ENCODE peak calls at places on chromosomes 4 and X, in nine cellular contexts. W is IMR-90, U is K562, T is fibroblast of lung, H is GM23248, B is PC-3, C is DND-41, L is mesendoderm, N is neuronal stem cell. F is an unnamed sample.

GRCh38 chr4:82515705-82516104 is 46.1 kb downstream of the TMEM150C start:
- DNase-seq in W (peak; percentile 63), U (no peak), T (peak; percentile 94), H (peak; percentile 78), B (peak; percentile 43), C (no peak), L (no peak), N (no peak), F (peak; percentile 40)

GRCh38 chrX:145292208-145292607 is 44.9 kb downstream of the SPANXN1 start:
- DNase-seq in W (no peak), U (no peak), T (peak; percentile 0), H (no peak), B (peak; percentile 22), C (no peak), L (peak; percentile 0), N (no peak), F (no peak)

GRCh38 chr4:48554606-48555005 is 64.6 kb downstream of the ZAR1 start:
- DNase-seq in W (no peak), U (no peak), T (no peak), H (no peak), B (no peak), C (no peak), L (peak; percentile 90), N (no peak), F (no peak)

GRCh38 chrX:69361286-69361926 is 142.7 kb upstream of the NALF2 start:
- DNase-seq in W (peak; percentile 1), U (no peak), T (peak; percentile 8), H (peak; percentile 73), B (peak; percentile 1), C (no peak), L (peak; percentile 23), N (no peak), F (peak; percentile 3)

GRCh38 chr4:76195326-76195725 is 18.3 kb downstream of the SCARB2 start:
- DNase-seq in W (no peak), U (no peak), T (peak; percentile 62), H (no peak), B (no peak), C (no peak), L (no peak), N (no peak), F (peak; percentile 75)

GRCh38 chrX:120753413-120754251 is 122.0 kb downstream of the CT47B1 start:
- DNase-seq in W (no peak), U (no peak), T (no peak), H (no peak), B (no peak), C (no peak), L (no peak), N (no peak), F (no peak)

GRCh38 chr4:24394041-24394440 is 190.3 kb downstream of the DHX15 start:
- DNase-seq in W (peak; percentile 86), U (no peak), T (peak; percentile 92), H (peak; percentile 76), B (peak; percentile 11), C (no peak), L (peak; percentile 89), N (no peak), F (no peak)

GRCh38 chrX:132023896-132024386 is 839 bp downstream of the STK26 start:
- DNase-seq in W (no peak), U (peak; percentile 74), T (no peak), H (no peak), B (peak; percentile 31), C (peak; percentile 65), L (peak; percentile 62), N (peak; percentile 21), F (peak; percentile 37)

GRCh38 chr4:101230806-101231426 is 116.4 kb downstream of the PPP3CA start:
- DNase-seq in W (peak; percentile 5), U (no peak), T (peak; percentile 39), H (peak; percentile 65), B (peak; percentile 7), C (no peak), L (peak; percentile 66), N (no peak), F (no peak)

GRCh38 chr4:148834804-148835598 is 392.8 kb upstream of the NR3C2 start:
- DNase-seq in W (peak; percentile 61), U (no peak), T (peak; percentile 11), H (peak; percentile 68), B (peak; percentile 47), C (no peak), L (peak; percentile 21), N (no peak), F (peak; percentile 40)

GRCh38 chr4:110587666-110588285 is 35.1 kb downstream of the PITX2 start:
- DNase-seq in W (no peak), U (no peak), T (no peak), H (no peak), B (no peak), C (no peak), L (no peak), N (no peak), F (no peak)

GRCh38 chr4:10092481-10093272 is 23.9 kb downstream of the WDR1 start:
- DNase-seq in W (no peak), U (no peak), T (no peak), H (peak; percentile 34), B (no peak), C (no peak), L (no peak), N (no peak), F (no peak)

GRCh38 chr4:10094841-10095240 is 21.8 kb downstream of the WDR1 start:
- DNase-seq in W (no peak), U (no peak), T (no peak), H (no peak), B (no peak), C (peak; percentile 59), L (no peak), N (no peak), F (no peak)

GRCh38 chr4:10091531-10092181 is 24.9 kb downstream of the WDR1 start:
- DNase-seq in W (no peak), U (no peak), T (no peak), H (no peak), B (no peak), C (no peak), L (no peak), N (no peak), F (no peak)

GRCh38 chr4:10093801-10094552 is 22.6 kb downstream of the WDR1 start:
- DNase-seq in W (peak; percentile 89), U (no peak), T (peak; percentile 98), H (peak; percentile 88), B (no peak), C (peak; percentile 27), L (no peak), N (no peak), F (peak; percentile 60)

DNA sequence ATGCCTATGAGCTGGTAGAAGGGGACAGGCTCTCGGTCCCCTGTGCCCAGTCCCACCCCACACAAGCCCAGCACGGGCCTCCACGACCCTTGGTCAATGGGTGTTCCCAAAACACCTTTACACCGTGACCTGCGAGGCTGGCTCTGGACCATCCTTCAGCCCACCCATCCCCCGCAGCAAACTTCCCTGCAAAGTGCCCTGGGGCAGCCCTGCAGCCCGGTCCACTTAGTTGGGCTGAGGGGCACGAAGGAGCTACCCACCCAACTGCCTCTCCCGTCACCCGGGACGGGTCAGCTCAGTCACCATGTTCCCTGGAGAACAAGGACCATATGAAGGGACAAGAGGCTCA is 23.4 kb downstream of the WDR1 start:
- DNase-seq in W (no peak), U (no peak), T (no peak), H (no peak), B (no peak), C (no peak), L (no peak), N (no peak), F (no peak)
- H3K4me3 ChIP-seq in W (no peak overlapping the region), U (no peak overlapping the region), T (no peak overlapping the region), H (no peak overlapping the region), B (no peak overlapping the region), C (no peak overlapping the region), L (no peak overlapping the region), N (no peak overlapping the region), F (no peak overlapping the region)

GRCh38 chrX:34655496-34656258 is 1.4 kb downstream of the TMEM47 start:
- DNase-seq in W (no peak), U (no peak), T (peak; percentile 62), H (peak; percentile 39), B (no peak), C (no peak), L (peak; percentile 14), N (no peak), F (peak; percentile 15)
- H3K9ac ChIP-seq in W (peak overlapping the region; percentile 86), U (no peak overlapping the region), T (peak overlapping the region; percentile 59), H (peak overlapping the region; percentile 85), B (peak overlapping the region; percentile 17), C (no peak overlapping the region), L (peak overlapping the region; percentile 54), N (no peak overlapping the region), F (peak overlapping the region; percentile 69)

GRCh38 chrX:109839694-109840358 is 106.8 kb upstream of the ACSL4 start:
- DNase-seq in W (no peak), U (peak; percentile 75), T (peak; percentile 54), H (peak; percentile 25), B (no peak), C (no peak), L (peak; percentile 86), N (no peak), F (peak; percentile 51)
- H3K4me2 ChIP-seq in W (peak overlapping the region; percentile 41), U (peak overlapping the region; percentile 71), T (peak overlapping the region; percentile 11), H (no peak overlapping the region), B (peak overlapping the region; percentile 72), C (no peak overlapping the region), L (no peak overlapping the region), N (no peak overlapping the region), F (peak overlapping the region; percentile 40)

GRCh38 chr4:3771167-3771809 is 5.1 kb downstream of the ADRA2C start:
- DNase-seq in W (no peak), U (no peak), T (no peak), H (no peak), B (no peak), C (no peak), L (no peak), N (no peak), F (no peak)
- H3K4me3 ChIP-seq in W (no peak overlapping the region), U (no peak overlapping the region), T (no peak overlapping the region), H (no peak overlapping the region), B (no peak overlapping the region), C (no peak overlapping the region), L (no peak overlapping the region), N (no peak overlapping the region), F (no peak overlapping the region)

GRCh38 chr4:26856906-26857277 is 3.7 kb upstream of the STIM2 start:
- DNase-seq in W (no peak), U (no peak), T (no peak), H (peak; percentile 18), B (no peak), C (no peak), L (no peak), N (no peak), F (no peak)
- H3K9ac ChIP-seq in W (peak overlapping the region; percentile 78), U (peak overlapping the region; percentile 83), T (peak overlapping the region; percentile 52), H (peak overlapping the region; percentile 59), B (peak overlapping the region; percentile 75), C (peak overlapping the region; percentile 67), L (peak overlapping the region; percentile 48), N (peak overlapping the region; percentile 76), F (peak overlapping the region; percentile 75)